ENCODE peak calls at places on chromosomes 2 and 18, in six cellular contexts. P is NB4, A is A549, W is fibroblast of mammary gland, L is left ventricle myocardium inferior, M is breast epithelium. I is an unnamed sample.

GRCh38 chr2:237260032-237260431 is 153.9 kb downstream of the COL6A3 start:
- DNase-seq in A (no peak), M (no peak), P (no peak), W (no peak), L (no peak), I (no peak)

GRCh38 chr2:105635564-105635963 is 109.1 kb upstream of the NCK2 start:
- DNase-seq in P (no peak), A (no peak), L (no peak), W (no peak), M (no peak), I (no peak)

GRCh38 chr2:45968946-45969584 is 317.6 kb downstream of the PRKCE start:
- DNase-seq in P (no peak), A (no peak), L (no peak), M (no peak), W (peak), I (no peak)

GRCh38 chr2:241925277-241925676 is 55.7 kb downstream of the RTP5 start:
- DNase-seq in P (no peak), A (no peak), M (no peak), W (no peak), L (no peak), I (no peak)

GRCh38 chr2:7567646-7568045 is 650.4 kb downstream of the RNF144A start:
- DNase-seq in M (no peak), W (no peak), A (no peak), L (no peak), P (no peak), I (no peak)

GRCh38 chr18:48979944-48980890 is 29.5 kb upstream of the SMAD7 start:
- DNase-seq in A (no peak), W (no peak), M (no peak), P (peak), L (no peak), I (no peak)

GRCh38 chr2:214184461-214184860 is 226.4 kb upstream of the VWC2L start:
- DNase-seq in L (no peak), M (no peak), P (no peak), W (no peak), A (no peak), I (no peak)

GRCh38 chr2:96097951-96098823 is 18.2 kb downstream of the ADRA2B start:
- DNase-seq in M (peak), A (no peak), W (no peak), L (peak), P (no peak), I (no peak)

GRCh38 chr2:208207769-208208168 is 17.9 kb upstream of the C2orf80 start:
- DNase-seq in A (no peak), P (no peak), L (no peak), M (no peak), W (no peak), I (no peak)

GRCh38 chr2:96870631-96871255 is 863 bp upstream of the SEMA4C start:
- DNase-seq in M (peak), W (no peak), P (no peak), L (no peak), A (peak), I (peak)

GRCh38 chr2:142592171-142592570 is 285.3 kb upstream of the KYNU start:
- DNase-seq in A (no peak), M (no peak), P (no peak), W (no peak), L (no peak), I (peak)
- TF ChIP-seq CTCF in A (no peak), M (no peak), P (no peak), W (no peak), L (no peak), I (no peak)

DNA sequence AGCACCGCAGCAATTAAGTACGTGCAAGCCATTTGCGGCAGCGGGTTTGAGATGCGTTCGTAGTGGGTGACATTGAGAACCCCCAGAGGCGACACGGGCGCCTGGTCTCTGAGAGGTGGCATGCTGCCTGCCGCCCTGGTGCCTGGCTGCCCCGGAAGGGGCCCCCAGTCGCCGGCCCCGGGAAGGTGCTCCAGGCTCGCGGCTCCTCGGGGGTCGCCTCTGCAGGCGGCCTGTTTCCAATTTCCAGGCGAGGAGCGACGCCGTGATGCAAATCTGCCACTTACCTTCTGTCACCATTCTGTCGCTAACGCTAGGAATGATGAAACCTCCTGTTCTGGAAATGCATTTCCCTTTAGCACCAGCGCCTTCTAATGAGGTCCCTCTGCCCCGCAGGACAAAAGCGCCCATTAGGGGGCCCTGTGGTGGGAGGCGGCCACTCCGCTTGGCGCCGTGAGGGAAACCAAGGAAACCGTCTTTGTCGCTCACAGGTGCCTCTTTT is 13.0 kb downstream of the KIF5C start:
- DNase-seq in P (peak), W (no peak), A (no peak), M (no peak), L (no peak), I (no peak)
- H3K4me3 ChIP-seq in P (peak), W (no peak), A (peak), M (peak), L (peak), I (no peak)

GRCh38 chr2:240565267-240566202 is 2.7 kb upstream of the RNPEPL1 start:
- DNase-seq in P (peak), L (peak), M (peak), W (peak), A (peak), I (peak)

GRCh38 chr2:240566203-240567136 is 1.8 kb upstream of the RNPEPL1 start:
- DNase-seq in L (peak), M (peak), A (peak), P (peak), W (peak), I (peak)

GRCh38 chr2:240564191-240564570 is 4.0 kb downstream of the DUSP28 start:
- DNase-seq in M (no peak), P (no peak), A (no peak), L (no peak), W (no peak), I (no peak)

GRCh38 chr2:240567137-240567871 is 980 bp upstream of the RNPEPL1 start:
- DNase-seq in L (peak), A (no peak), P (peak), W (peak), M (peak), I (peak)

GRCh38 chr2:240564571-240565266 is 3.6 kb upstream of the RNPEPL1 start:
- DNase-seq in A (peak), L (no peak), M (peak), W (no peak), P (no peak), I (no peak)
- TF ChIP-seq CTCF in A (no peak), L (no peak), M (no peak), W (no peak), P (no peak), I (no peak)

GRCh38 chr2:118856330-118856977 is 9.0 kb upstream of the EN1 start:
- DNase-seq in W (no peak), L (no peak), P (no peak), M (no peak), A (no peak), I (no peak)

GRCh38 chr2:118853647-118854367 is 6.4 kb upstream of the EN1 start:
- DNase-seq in L (no peak), P (no peak), A (no peak), M (no peak), W (no peak), I (no peak)

GRCh38 chr2:118856978-118857676 is 9.7 kb upstream of the EN1 start:
- DNase-seq in L (no peak), A (no peak), M (no peak), P (no peak), W (no peak), I (no peak)

GRCh38 chr2:118854507-118855300 is 7.3 kb upstream of the EN1 start:
- DNase-seq in A (no peak), W (no peak), P (no peak), L (no peak), M (no peak), I (no peak)

DNA sequence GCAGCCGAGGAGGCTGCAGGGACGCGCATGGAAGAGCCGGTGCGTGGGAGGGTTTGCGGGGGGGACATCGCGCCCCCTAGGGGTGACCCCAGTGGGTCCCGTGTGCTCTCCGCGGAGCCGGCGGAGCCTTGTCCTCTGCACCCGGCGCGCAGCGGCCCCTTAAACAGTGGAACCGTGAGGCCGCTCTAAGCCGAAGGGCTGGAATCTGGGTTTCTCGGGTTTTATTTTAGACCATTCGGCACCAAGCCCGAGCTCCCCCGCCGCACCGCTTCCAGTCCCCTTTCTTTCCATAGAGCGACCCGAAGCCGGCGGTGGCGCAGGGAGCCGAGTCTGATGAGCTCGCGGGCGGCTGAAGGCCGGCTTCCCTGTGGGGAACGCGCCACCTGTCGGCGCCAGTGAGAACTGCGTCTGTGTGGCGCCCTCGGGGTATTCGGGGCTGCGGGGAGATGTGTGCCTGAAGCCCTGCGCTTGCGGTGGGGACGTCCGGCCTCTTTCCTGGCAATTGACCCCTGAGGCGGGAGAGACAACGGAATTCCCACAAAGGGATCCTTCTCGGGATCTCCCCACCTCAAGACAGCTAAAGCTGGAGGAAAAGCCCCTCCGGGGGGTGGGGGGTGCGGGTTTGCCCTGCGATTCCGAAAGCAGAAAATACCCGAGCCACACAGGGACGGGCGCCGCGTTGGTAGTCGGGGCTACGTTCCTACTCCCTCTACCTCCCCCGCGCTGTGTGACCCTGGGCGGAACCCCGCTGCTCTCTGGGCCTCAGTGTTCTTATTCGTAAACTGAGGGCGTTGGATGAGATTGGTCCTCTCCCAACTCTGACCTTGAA is 8.2 kb upstream of the EN1 start:
- DNase-seq in M (peak), W (peak), A (peak), L (peak), P (peak), I (peak)
- H3K4me3 ChIP-seq in M (peak), W (peak), A (peak), L (peak), P (no peak), I (no peak)

GRCh38 chr2:20100711-20101110 is 49.3 kb upstream of the LAPTM4A start:
- DNase-seq in A (no peak), M (no peak), W (no peak), P (no peak), L (no peak), I (no peak)

GRCh38 chr2:20104900-20105545 is 53.6 kb upstream of the LAPTM4A start:
- DNase-seq in L (no peak), M (no peak), W (no peak), A (no peak), P (peak), I (no peak)

GRCh38 chr2:20106746-20107145 is 55.3 kb upstream of the LAPTM4A start:
- DNase-seq in M (peak), W (no peak), P (no peak), L (peak), A (no peak), I (peak)

GRCh38 chr2:20099780-20100179 is 48.4 kb upstream of the LAPTM4A start:
- DNase-seq in A (no peak), W (no peak), M (no peak), P (no peak), L (no peak), I (no peak)

GRCh38 chr2:20103514-20103913 is 52.1 kb upstream of the LAPTM4A start:
- DNase-seq in W (peak), L (no peak), A (peak), P (peak), M (no peak), I (peak)
- TF ChIP-seq CTCF in W (peak), L (no peak), A (peak), P (peak), M (no peak), I (peak)

DNA sequence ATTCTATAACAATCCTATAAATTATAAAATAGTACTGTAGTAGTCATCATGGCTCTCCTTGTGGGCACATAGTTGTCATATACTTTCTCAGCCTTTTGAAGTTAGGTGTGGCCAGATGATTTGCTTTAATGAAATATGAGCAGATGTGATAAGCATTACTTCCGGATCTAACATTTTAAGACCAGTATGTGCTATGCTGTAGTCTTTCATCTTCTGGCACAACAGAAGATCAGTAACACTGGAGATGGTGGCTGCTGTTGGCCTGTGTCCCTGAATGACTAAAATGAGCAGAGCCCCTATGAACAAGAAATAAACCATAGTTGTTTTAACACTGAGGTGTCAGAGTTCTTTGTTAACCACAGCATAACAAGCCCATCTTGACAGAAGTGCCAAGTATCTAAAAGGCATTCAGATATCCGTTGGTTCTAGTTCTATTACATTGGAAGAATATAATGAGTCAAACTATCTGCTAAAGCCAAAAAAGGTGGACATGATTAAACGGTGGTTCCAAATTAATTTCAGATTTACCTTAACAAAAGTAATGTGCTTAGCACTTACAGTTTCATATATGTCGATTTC is 6.3 kb downstream of the MEX3C start:
- DNase-seq in L (no peak), A (no peak), M (no peak), W (peak), P (no peak), I (no peak)
- H3K4me3 ChIP-seq in L (no peak), A (no peak), M (peak), W (no peak), P (peak), I (no peak)

GRCh38 chr2:216059233-216059834 is 22.3 kb downstream of the PECR start:
- DNase-seq in P (peak), W (no peak), L (no peak), M (no peak), A (peak), I (no peak)
- TF ChIP-seq CTCF in P (no peak), W (peak), L (no peak), M (no peak), A (no peak), I (peak)

GRCh38 chr2:160666019-160666676 is 172.5 kb upstream of the RBMS1 start:
- DNase-seq in M (no peak), L (no peak), A (peak), P (peak), W (peak), I (peak)
- H3K4me3 ChIP-seq in M (peak), L (no peak), A (no peak), P (peak), W (peak), I (no peak)

GRCh38 chr2:5849596-5849995 is 157.4 kb downstream of the SOX11 start:
- DNase-seq in W (no peak), P (no peak), A (no peak), L (no peak), M (no peak), I (no peak)

GRCh38 chr2:5842326-5842725 is 150.1 kb downstream of the SOX11 start:
- DNase-seq in A (no peak), M (no peak), W (no peak), P (no peak), L (no peak), I (no peak)

GRCh38 chr2:5841126-5841525 is 148.9 kb downstream of the SOX11 start:
- DNase-seq in A (no peak), W (no peak), M (no peak), P (no peak), L (no peak), I (no peak)

GRCh38 chr2:5846881-5847280 is 154.7 kb downstream of the SOX11 start:
- DNase-seq in W (no peak), P (no peak), M (no peak), A (no peak), L (no peak), I (no peak)

GRCh38 chr2:5845798-5846197 is 153.6 kb downstream of the SOX11 start:
- DNase-seq in A (peak), M (no peak), W (no peak), P (peak), L (no peak), I (no peak)
- TF ChIP-seq CTCF in A (no peak), M (no peak), W (no peak), P (no peak), L (no peak), I (no peak)